ENCODE peak calls at places on chromosome 14, in five cellular contexts. G, B, F, Z and C are unnamed samples.

GRCh38 chr14:35993512-35993960 is 167.4 kb downstream of the BRMS1L start:
- DNase-seq in G (no peak), B (no peak), F (no peak), Z (no peak), C (no peak)

GRCh38 chr14:100031506-100032281 is 33.5 kb upstream of the EVL start:
- DNase-seq in G (no peak), B (peak; percentile 24), F (peak; percentile 99), Z (no peak), C (peak; percentile 72)

GRCh38 chr14:105491366-105492006 is 440 bp downstream of the TEDC1 start:
- DNase-seq in G (peak; percentile 76), B (peak; percentile 83), F (peak; percentile 20), Z (no peak), C (peak; percentile 85)

GRCh38 chr14:64503184-64503433 is 529 bp downstream of the ZBTB25 start:
- DNase-seq in G (no peak), B (no peak), F (no peak), Z (no peak), C (no peak)

GRCh38 chr14:99229654-99230215 is 42.3 kb downstream of the BCL11B start:
- DNase-seq in G (no peak), B (no peak), F (no peak), Z (no peak), C (no peak)

GRCh38 chr14:75479770-75480600 is 42.3 kb upstream of the BATF start:
- DNase-seq in G (no peak), B (no peak), F (no peak), Z (no peak), C (no peak)

GRCh38 chr14:104708606-104709268 is 15.3 kb upstream of the ADSS1 start:
- DNase-seq in G (peak; percentile 81), B (peak; percentile 78), F (peak; percentile 39), Z (no peak), C (peak; percentile 84)

GRCh38 chr14:35331605-35332516 is 39.7 kb downstream of the PSMA6 start:
- DNase-seq in G (peak; percentile 88), B (peak; percentile 80), F (peak; percentile 87), Z (no peak), C (no peak)

GRCh38 chr14:104931323-104931770 is 6.7 kb downstream of the PLD4 start:
- DNase-seq in G (no peak), B (no peak), F (no peak), Z (no peak), C (no peak)

GRCh38 chr14:54435500-54435981 is 5.6 kb downstream of the CNIH1 start:
- DNase-seq in G (no peak), B (no peak), F (peak; percentile 84), Z (no peak), C (no peak)

GRCh38 chr14:67892466-67893120 is 73.0 kb downstream of the RAD51B start:
- DNase-seq in G (no peak), B (no peak), F (no peak), Z (no peak), C (no peak)

GRCh38 chr14:57816568-57817284 is 49.2 kb downstream of the SLC35F4 start:
- DNase-seq in G (no peak), B (no peak), F (no peak), Z (no peak), C (no peak)

GRCh38 chr14:35343709-35344474 is 51.7 kb downstream of the PSMA6 start:
- DNase-seq in G (no peak), B (no peak), F (no peak), Z (no peak), C (no peak)

GRCh38 chr14:86934196-86934595 is 1058.8 kb downstream of the GALC start:
- DNase-seq in G (no peak), B (no peak), F (no peak), Z (no peak), C (no peak)

GRCh38 chr14:37889087-37889486 is 293.7 kb downstream of the TTC6 start:
- DNase-seq in G (no peak), B (no peak), F (no peak), Z (no peak), C (no peak)

GRCh38 chr14:21528381-21529348 is 2.5 kb upstream of the SALL2 start:
- DNase-seq in G (no peak), B (no peak), F (peak; percentile 52), Z (no peak), C (no peak)

GRCh38 chr14:94621358-94622134 is 9.4 kb downstream of the SERPINA3 start:
- DNase-seq in G (no peak), B (no peak), F (no peak), Z (no peak), C (no peak)

GRCh38 chr14:94623422-94623809 is 11.2 kb downstream of the SERPINA3 start:
- DNase-seq in G (no peak), B (no peak), F (no peak), Z (no peak), C (no peak)

GRCh38 chr14:94624537-94625352 is 12.6 kb downstream of the SERPINA3 start:
- DNase-seq in G (no peak), B (no peak), F (no peak), Z (no peak), C (no peak)

GRCh38 chr14:94623856-94624499 is 11.8 kb downstream of the SERPINA3 start:
- DNase-seq in G (no peak), B (no peak), F (no peak), Z (no peak), C (no peak)

DNA sequence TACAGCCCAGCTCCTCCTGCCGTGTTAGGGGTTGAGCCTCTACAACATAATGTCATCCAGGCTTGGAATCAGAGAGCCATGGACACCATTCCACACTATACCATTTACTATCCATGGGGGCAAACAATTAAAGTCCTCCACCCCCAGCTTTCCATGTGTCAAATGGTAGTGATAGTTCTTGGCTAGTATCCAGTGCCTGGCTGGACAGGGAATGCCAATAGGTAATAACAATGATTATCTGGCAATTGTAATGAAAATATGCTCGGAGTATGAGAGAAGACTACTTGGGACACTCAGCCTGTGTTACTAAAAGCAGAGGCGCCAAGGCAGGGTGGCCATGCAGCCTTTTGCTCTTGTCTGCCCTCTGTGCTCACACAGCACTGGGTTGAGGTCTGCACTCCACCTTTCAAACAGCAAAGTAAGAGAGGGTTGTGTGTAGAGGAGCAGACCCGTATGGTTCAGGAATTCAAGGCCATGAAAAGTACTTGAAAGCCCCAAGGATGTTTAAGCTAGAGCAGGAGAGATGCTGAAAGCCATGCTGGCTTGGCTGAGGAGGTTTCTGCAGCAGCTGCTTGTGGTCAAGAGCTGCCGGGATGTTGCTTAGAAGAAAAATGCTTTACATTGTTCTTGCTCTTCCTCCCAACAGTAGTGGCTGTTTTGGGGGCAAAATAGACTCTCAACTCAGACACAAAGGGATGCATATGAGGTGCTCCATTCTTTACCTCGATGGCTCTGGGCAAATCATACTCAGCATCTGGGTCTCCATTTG is 10.6 kb downstream of the SERPINA3 start:
- DNase-seq in G (no peak), B (no peak), F (no peak), Z (no peak), C (no peak)
- TF ChIP-seq POLR2A in G (no peak), B (no peak), F (no peak), Z (no peak), C (no peak)

DNA sequence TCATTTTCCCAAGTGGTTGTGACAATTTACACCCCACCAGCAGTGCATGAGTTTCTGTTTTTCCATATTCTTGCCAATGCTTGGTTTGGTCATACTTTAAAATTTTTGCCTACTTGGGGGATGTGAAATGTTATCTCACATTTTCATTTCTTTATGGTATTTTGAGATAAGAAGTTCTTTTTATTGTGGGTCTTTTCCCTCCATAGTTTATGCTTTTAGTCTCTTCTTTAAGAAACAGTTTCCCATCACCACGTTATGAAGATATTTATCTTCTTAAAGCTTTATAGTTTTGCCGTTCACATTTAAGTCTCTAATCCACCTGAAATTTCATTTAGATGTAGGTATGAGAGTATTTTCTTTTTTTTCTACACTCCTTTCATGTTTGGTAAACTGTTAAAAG is 95.7 kb downstream of the PPM1A start:
- DNase-seq in G (no peak), B (no peak), F (no peak), Z (no peak), C (no peak)
- TF ChIP-seq POLR2A in G (no peak), B (no peak), F (no peak), Z (no peak), C (no peak)

GRCh38 chr14:55574988-55575387 is 5.0 kb upstream of the KTN1 start:
- DNase-seq in G (no peak), B (no peak), F (no peak), Z (no peak), C (no peak)

GRCh38 chr14:55571125-55571889 is 8.7 kb upstream of the KTN1 start:
- DNase-seq in G (no peak), B (no peak), F (no peak), Z (no peak), C (no peak)

GRCh38 chr14:55577229-55577628 is 2.8 kb upstream of the KTN1 start:
- DNase-seq in G (no peak), B (no peak), F (no peak), Z (no peak), C (no peak)

GRCh38 chr14:55568618-55569017 is 11.4 kb upstream of the KTN1 start:
- DNase-seq in G (no peak), B (no peak), F (no peak), Z (no peak), C (no peak)

GRCh38 chr14:55572578-55572977 is 7.4 kb upstream of the KTN1 start:
- DNase-seq in G (peak; percentile 44), B (no peak), F (no peak), Z (no peak), C (no peak)
- TF ChIP-seq POLR2A in G (no peak), B (no peak), F (no peak), Z (no peak), C (no peak)

GRCh38 chr14:23320584-23321571 is at the start of gene PABPN1:
- DNase-seq in G (peak; percentile 100), B (peak; percentile 100), F (peak; percentile 100), Z (peak; percentile 97), C (peak; percentile 82)
- TF ChIP-seq POLR2A in G (peak; percentile 0), B (peak; percentile 55), F (no peak), Z (no peak), C (no peak)